ENCODE peak calls at places on chromosomes 12 and 14, in eight cellular contexts. H is tibial artery; T is BJ; X is HFF-Myc; N is stomach; K is CD8-positive, alpha-beta T cell; V is GM12864; R is heart right ventricle. C is an unnamed sample.

GRCh38 chr14:106039400-106039799 is 513.0 kb downstream of the TMEM121 start:
- DNase-seq in H (no peak), T (no peak), X (no peak), N (no peak), K (peak), V (no peak), R (no peak), C (no peak)

GRCh38 chr12:106780010-106780625 is 5.6 kb downstream of the RIC8B start:
- DNase-seq in H (no peak), T (no peak), X (peak), N (no peak), K (no peak), V (no peak), R (no peak), C (no peak)

GRCh38 chr12:132235116-132235820 is 91.0 kb downstream of the NOC4L start:
- DNase-seq in H (no peak), T (no peak), X (no peak), N (no peak), K (no peak), V (no peak), R (no peak), C (no peak)

GRCh38 chr12:128820723-128821432 is 2.9 kb downstream of the SLC15A4 start:
- DNase-seq in H (peak), T (no peak), X (no peak), N (peak), K (no peak), V (peak), R (peak), C (no peak)

GRCh38 chr14:22598896-22599244 is 770 bp downstream of the ABHD4 start:
- DNase-seq in H (peak), T (no peak), X (no peak), N (peak), K (no peak), V (no peak), R (no peak), C (no peak)

GRCh38 chr14:22448905-22449611 is 140.0 kb downstream of the DAD1 start:
- DNase-seq in H (peak), T (no peak), X (no peak), N (no peak), K (no peak), V (no peak), R (no peak), C (no peak)

GRCh38 chr14:22002860-22003284 is 329.3 kb upstream of the OR4E1 start:
- DNase-seq in H (no peak), T (no peak), X (no peak), N (no peak), K (peak), V (no peak), R (no peak), C (no peak)

GRCh38 chr14:73576391-73576790 is 7.4 kb downstream of the ACOT2 start:
- DNase-seq in H (no peak), T (no peak), X (no peak), N (no peak), K (no peak), V (no peak), R (no peak), C (no peak)

GRCh38 chr14:97713023-97713422 is 915.8 kb downstream of the VRK1 start:
- DNase-seq in H (no peak), T (no peak), X (no peak), N (no peak), K (no peak), V (no peak), R (no peak), C (no peak)

GRCh38 chr14:61558271-61558670 is 137.0 kb upstream of the HIF1A start:
- DNase-seq in H (no peak), T (no peak), X (no peak), N (no peak), K (no peak), V (no peak), R (no peak), C (no peak)

GRCh38 chr12:64670856-64671639 is 60.8 kb downstream of the RASSF3 start:
- DNase-seq in H (no peak), T (no peak), X (no peak), N (peak), K (no peak), V (no peak), R (no peak), C (no peak)

DNA sequence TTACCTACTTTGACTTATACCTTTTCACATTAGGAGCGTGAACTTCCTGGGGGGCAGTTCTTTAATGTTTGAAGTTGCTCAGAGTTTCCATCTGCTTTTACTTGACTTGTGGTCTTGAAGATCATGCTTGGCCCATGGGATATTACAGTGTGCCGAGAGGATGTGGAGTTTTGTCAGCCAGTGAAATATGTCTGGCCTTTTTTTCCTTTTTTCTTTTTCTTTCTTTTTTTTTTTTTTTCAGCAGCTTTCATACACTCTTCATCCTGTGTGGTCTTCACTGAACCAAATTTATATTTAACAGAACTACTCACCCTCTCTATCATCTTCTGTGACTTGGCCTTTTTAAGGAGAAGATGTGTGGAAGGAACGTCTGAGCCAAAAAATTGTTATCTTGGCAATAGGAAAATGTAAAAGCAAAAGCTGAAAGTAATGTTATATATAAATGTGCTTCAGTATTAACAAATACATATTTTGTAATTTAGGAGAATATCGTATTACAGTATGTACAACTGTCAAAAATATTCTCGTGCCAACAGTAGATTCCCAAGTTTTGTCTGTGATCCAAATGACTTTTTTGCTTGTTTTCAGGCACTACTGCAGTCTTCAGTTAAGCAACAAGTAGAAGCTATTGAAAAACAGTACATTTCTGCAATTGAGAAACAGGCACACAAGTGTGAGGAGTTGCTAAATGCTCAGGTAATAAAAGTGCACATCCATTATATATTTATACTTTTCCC is 200.6 kb downstream of the CCDC91 start:
- DNase-seq in H (no peak), T (no peak), X (peak), N (no peak), K (no peak), V (no peak), R (no peak), C (peak)
- H3K4me3 ChIP-seq in H (no peak), T (no peak), X (no peak), N (no peak), K (no peak), V (no peak), R (no peak), C (no peak)

DNA sequence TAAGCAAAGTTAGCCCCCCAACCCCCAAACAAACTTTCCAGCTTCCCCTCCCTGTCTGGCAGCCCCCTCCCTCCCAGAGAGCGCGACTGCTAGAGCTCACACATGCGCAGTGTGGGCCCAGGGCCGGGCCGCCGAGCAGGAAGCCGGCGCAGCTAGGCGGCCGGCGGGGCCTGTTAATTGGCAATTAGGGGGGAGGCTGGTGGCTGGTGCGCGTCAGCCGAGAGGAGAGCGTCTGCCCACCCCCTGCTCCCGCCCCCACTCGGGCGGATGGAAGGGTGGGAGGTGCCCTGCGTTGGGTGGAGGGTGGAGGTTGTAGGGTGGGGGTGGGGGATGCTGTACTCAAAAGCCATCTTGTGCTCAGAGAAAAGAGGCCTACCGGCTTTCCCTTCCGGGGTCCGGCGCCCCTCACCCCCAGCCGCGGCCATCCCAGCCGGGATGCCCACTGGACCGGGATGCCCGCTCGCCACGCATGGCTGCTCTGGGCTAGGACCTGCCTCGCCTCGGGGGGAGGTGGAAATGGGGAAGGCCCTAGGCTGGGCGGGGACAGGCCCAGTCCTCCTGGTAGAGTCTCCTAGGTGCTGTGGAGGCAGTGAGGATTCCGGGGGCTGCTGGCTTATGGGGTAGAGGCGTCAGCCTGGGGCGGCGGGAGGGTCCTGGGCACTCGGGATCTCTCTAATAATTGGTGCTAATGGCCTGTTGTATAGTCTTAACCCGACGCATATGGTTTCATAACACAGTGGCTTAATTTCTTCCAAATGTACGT is 9.2 kb downstream of the HOXC8 start:
- DNase-seq in H (peak), T (no peak), X (no peak), N (peak), K (peak), V (peak), R (peak), C (peak)
- H3K4me3 ChIP-seq in H (peak), T (peak), X (peak), N (peak), K (peak), V (peak), R (peak), C (peak)

GRCh38 chr14:96509457-96510090 is 7.4 kb downstream of the PAPOLA start:
- DNase-seq in H (no peak), T (no peak), X (no peak), N (no peak), K (no peak), V (no peak), R (no peak), C (no peak)
- H3K4me3 ChIP-seq in H (no peak), T (no peak), X (no peak), N (no peak), K (no peak), V (no peak), R (no peak), C (no peak)

GRCh38 chr12:46368684-46369083 is 3.9 kb downstream of the SLC38A2 start:
- DNase-seq in H (no peak), T (no peak), X (no peak), N (no peak), K (no peak), V (no peak), R (no peak), C (no peak)
- H3K4me3 ChIP-seq in H (peak), T (peak), X (peak), N (peak), K (peak), V (no peak), R (peak), C (peak)

GRCh38 chr14:88189040-88189839 is 133.8 kb downstream of the KCNK10 start:
- DNase-seq in H (peak), T (peak), X (peak), N (peak), K (peak), V (peak), R (no peak), C (peak)
- H3K4me3 ChIP-seq in H (peak), T (no peak), X (no peak), N (peak), K (no peak), V (peak), R (peak), C (no peak)

GRCh38 chr14:103909531-103910261 is 18.6 kb upstream of the TDRD9 start:
- DNase-seq in H (no peak), T (no peak), X (no peak), N (no peak), K (no peak), V (no peak), R (no peak), C (no peak)
- H3K4me3 ChIP-seq in H (no peak), T (no peak), X (no peak), N (no peak), K (peak), V (no peak), R (no peak), C (no peak)

GRCh38 chr14:34610101-34610500 is 19.8 kb downstream of the SNX6 start:
- DNase-seq in H (no peak), T (no peak), X (no peak), N (no peak), K (no peak), V (no peak), R (no peak), C (no peak)
- H3K4me3 ChIP-seq in H (no peak), T (no peak), X (no peak), N (no peak), K (no peak), V (no peak), R (no peak), C (no peak)

GRCh38 chr12:108832208-108832607 is 25.2 kb downstream of the SSH1 start:
- DNase-seq in H (no peak), T (no peak), X (no peak), N (no peak), K (no peak), V (no peak), R (no peak), C (no peak)

GRCh38 chr12:108833757-108834472 is 23.5 kb downstream of the SSH1 start:
- DNase-seq in H (no peak), T (peak), X (no peak), N (no peak), K (no peak), V (no peak), R (peak), C (no peak)

GRCh38 chr12:108832730-108833354 is 24.5 kb downstream of the SSH1 start:
- DNase-seq in H (no peak), T (peak), X (no peak), N (no peak), K (no peak), V (no peak), R (no peak), C (peak)

GRCh38 chr12:108831309-108831991 is 25.9 kb downstream of the SSH1 start:
- DNase-seq in H (no peak), T (no peak), X (no peak), N (no peak), K (no peak), V (peak), R (no peak), C (no peak)

GRCh38 chr12:108833355-108833733 is 24.0 kb downstream of the SSH1 start:
- DNase-seq in H (no peak), T (peak), X (no peak), N (no peak), K (no peak), V (no peak), R (peak), C (peak)
- H3K4me3 ChIP-seq in H (peak), T (peak), X (peak), N (no peak), K (no peak), V (no peak), R (no peak), C (peak)

GRCh38 chr12:109695420-109695819 is 18.2 kb upstream of the FAM222A start:
- DNase-seq in H (no peak), T (no peak), X (no peak), N (no peak), K (no peak), V (no peak), R (no peak), C (no peak)

GRCh38 chr12:109693160-109693559 is 20.5 kb upstream of the FAM222A start:
- DNase-seq in H (no peak), T (no peak), X (no peak), N (no peak), K (no peak), V (no peak), R (no peak), C (no peak)

GRCh38 chr12:109695961-109696461 is 17.6 kb upstream of the FAM222A start:
- DNase-seq in H (no peak), T (no peak), X (peak), N (no peak), K (no peak), V (no peak), R (no peak), C (no peak)

GRCh38 chr12:109696485-109697269 is 16.9 kb upstream of the FAM222A start:
- DNase-seq in H (no peak), T (no peak), X (no peak), N (no peak), K (no peak), V (no peak), R (no peak), C (no peak)

GRCh38 chr12:109693653-109694224 is 19.9 kb upstream of the FAM222A start:
- DNase-seq in H (no peak), T (no peak), X (no peak), N (no peak), K (no peak), V (no peak), R (no peak), C (no peak)
- H3K4me3 ChIP-seq in H (no peak), T (no peak), X (no peak), N (no peak), K (no peak), V (no peak), R (no peak), C (no peak)

C was measured in AG04449.